ENCODE peak calls at places on chromosomes 13 and 19, in four cellular contexts. T is T-helper 1 cell, S is lower leg skin, Z is NCI-H1105. O is an unnamed sample.

GRCh38 chr19:47280183-47280797 is 5.6 kb downstream of the INAFM1 start:
- DNase-seq in T (no peak), Z (no peak), S (no peak), O (no peak)

GRCh38 chr19:44987148-44987675 is 14.1 kb upstream of the RELB start:
- DNase-seq in Z (no peak), T (no peak), S (no peak), O (no peak)

GRCh38 chr13:56907766-56908165 is 233.0 kb upstream of the PRR20A start:
- DNase-seq in T (no peak), Z (no peak), S (no peak), O (no peak)

GRCh38 chr13:48446454-48446853 is 33.5 kb upstream of the LPAR6 start:
- DNase-seq in Z (no peak), T (no peak), S (no peak), O (no peak)

GRCh38 chr19:31214086-31214485 is 135.2 kb downstream of the TSHZ3 start:
- DNase-seq in S (peak), Z (no peak), T (peak), O (no peak)

GRCh38 chr19:6711078-6711361 is 9.4 kb downstream of the C3 start:
- DNase-seq in S (no peak), Z (no peak), T (no peak), O (no peak)

GRCh38 chr19:41869374-41869955 is 7.6 kb upstream of the CD79A start:
- DNase-seq in T (no peak), S (no peak), Z (peak), O (no peak)

GRCh38 chr13:48161530-48162179 is 66.8 kb upstream of the MED4 start:
- DNase-seq in T (no peak), Z (no peak), S (peak), O (no peak)

GRCh38 chr13:42266464-42266863 is 5.5 kb upstream of the AKAP11 start:
- DNase-seq in Z (no peak), T (no peak), S (no peak), O (no peak)

GRCh38 chr19:50412419-50412818 is 6.3 kb upstream of the SPIB start:
- DNase-seq in T (no peak), Z (no peak), S (no peak), O (no peak)

GRCh38 chr13:37561031-37561430 is 37.5 kb downstream of the POSTN start:
- DNase-seq in T (no peak), Z (no peak), S (no peak), O (no peak)

GRCh38 chr13:111153977-111154332 is 38.8 kb downstream of the ARHGEF7 start:
- DNase-seq in Z (peak), T (no peak), S (peak), O (no peak)

GRCh38 chr13:79912403-79912802 is 428.5 kb downstream of the SPRY2 start:
- DNase-seq in T (no peak), S (no peak), Z (no peak), O (no peak)

GRCh38 chr13:102517959-102518358 is 78.8 kb upstream of the TPP2 start:
- DNase-seq in S (no peak), Z (no peak), T (no peak), O (no peak)

GRCh38 chr19:46967578-46968018 is 52.0 kb upstream of the NPAS1 start:
- DNase-seq in Z (no peak), T (no peak), S (no peak), O (no peak)

GRCh38 chr19:55585658-55586339 is 5.2 kb upstream of the ZNF579 start:
- DNase-seq in S (peak), T (no peak), Z (no peak), O (peak)

GRCh38 chr13:76023644-76024043 is 387.5 kb downstream of the LMO7 start:
- DNase-seq in T (no peak), Z (no peak), S (no peak), O (no peak)

GRCh38 chr19:35223856-35224505 is 4.6 kb downstream of the FAM187B start:
- DNase-seq in S (peak), T (no peak), Z (no peak), O (no peak)

O was measured in NCI-H2029 treated with DMSO at 0.1 percent for 48 hours.